ENCODE peak calls at places on chromosomes 13 and 19, in nine cellular contexts. B is CD4-positive, alpha-beta T cell; A is B cell; W is lower lobe of right lung; Q is mesothelial cell of epicardium; C is pancreas; G is fibroblast of the aortic adventitia; D is H9; U is H1. I is an unnamed sample.

GRCh38 chr19:42563352-42564210 is 31.1 kb downstream of the CEACAM8 start:
- DNase-seq in B (peak), A (peak), W (no peak), Q (no peak), C (no peak), G (peak), D (peak), U (no peak), I (peak)

GRCh38 chr19:15048885-15049541 is at the start of gene CASP14:
- DNase-seq in B (no peak), A (no peak), W (no peak), Q (no peak), C (no peak), G (no peak), D (no peak), U (no peak), I (no peak)

GRCh38 chr19:10651821-10652220 is 2.3 kb upstream of the ILF3 start:
- DNase-seq in B (no peak), A (no peak), W (no peak), Q (no peak), C (no peak), G (no peak), D (no peak), U (no peak), I (no peak)

GRCh38 chr19:49889687-49890348 is 6.9 kb downstream of the IL4I1 start:
- DNase-seq in B (peak), A (peak), W (peak), Q (peak), C (peak), G (peak), D (peak), U (peak), I (peak)

GRCh38 chr13:45936621-45937020 is 85.1 kb upstream of the SIAH3 start:
- DNase-seq in B (no peak), A (no peak), W (no peak), Q (no peak), C (no peak), G (no peak), D (no peak), U (no peak), I (no peak)

GRCh38 chr19:56091066-56091490 is 30.0 kb downstream of the ZNF787 start:
- DNase-seq in B (no peak), A (no peak), W (no peak), Q (no peak), C (no peak), G (peak), D (no peak), U (no peak), I (no peak)

GRCh38 chr19:41297628-41298326 is 12.2 kb upstream of the CCDC97 start:
- DNase-seq in B (no peak), A (peak), W (no peak), Q (no peak), C (no peak), G (no peak), D (no peak), U (no peak), I (no peak)

GRCh38 chr13:101416181-101417042 is at the start of gene NALCN:
- DNase-seq in B (no peak), A (no peak), W (peak), Q (peak), C (peak), G (peak), D (peak), U (peak), I (peak)

GRCh38 chr13:66996503-66996902 is 233.6 kb downstream of the PCDH9 start:
- DNase-seq in B (no peak), A (no peak), W (no peak), Q (no peak), C (no peak), G (no peak), D (no peak), U (no peak), I (no peak)

GRCh38 chr19:41323430-41324125 is 13.6 kb downstream of the CCDC97 start:
- DNase-seq in B (no peak), A (no peak), W (no peak), Q (no peak), C (no peak), G (peak), D (peak), U (no peak), I (no peak)

GRCh38 chr13:99657848-99658265 is 156.6 kb downstream of the TM9SF2 start:
- DNase-seq in B (peak), A (peak), W (peak), Q (no peak), C (no peak), G (peak), D (peak), U (peak), I (peak)

GRCh38 chr19:14840206-14840605 is 5.2 kb upstream of the OR7A5 start:
- DNase-seq in B (no peak), A (no peak), W (no peak), Q (no peak), C (no peak), G (no peak), D (no peak), U (no peak), I (no peak)

GRCh38 chr19:46860846-46861690 is at the start of gene ARHGAP35:
- DNase-seq in B (peak), A (peak), W (peak), Q (peak), C (peak), G (no peak), D (peak), U (peak), I (peak)

GRCh38 chr19:9782282-9782681 is 13.7 kb upstream of the ZNF846 start:
- DNase-seq in B (no peak), A (no peak), W (no peak), Q (no peak), C (no peak), G (no peak), D (no peak), U (no peak), I (no peak)

GRCh38 chr13:51324714-51325440 is 14.6 kb upstream of the SERPINE3 start:
- DNase-seq in B (no peak), A (no peak), W (no peak), Q (no peak), C (no peak), G (no peak), D (peak), U (no peak), I (no peak)

GRCh38 chr13:103803349-103803748 is 737.1 kb upstream of the SLC10A2 start:
- DNase-seq in B (no peak), A (no peak), W (no peak), Q (no peak), C (no peak), G (no peak), D (no peak), U (no peak), I (no peak)

GRCh38 chr19:6133231-6133630 is 2.2 kb upstream of the ACSBG2 start:
- DNase-seq in B (no peak), A (no peak), W (no peak), Q (no peak), C (no peak), G (no peak), D (no peak), U (no peak), I (no peak)

GRCh38 chr13:26895081-26895807 is 134.7 kb upstream of the GPR12 start:
- DNase-seq in B (no peak), A (no peak), W (no peak), Q (no peak), C (no peak), G (no peak), D (peak), U (peak), I (no peak)

GRCh38 chr13:81058211-81058915 is 717.4 kb upstream of the SPRY2 start:
- DNase-seq in B (no peak), A (no peak), W (no peak), Q (no peak), C (no peak), G (no peak), D (no peak), U (no peak), I (no peak)

GRCh38 chr13:70795484-70795883 is 687.2 kb upstream of the KLHL1 start:
- DNase-seq in B (no peak), A (no peak), W (no peak), Q (no peak), C (no peak), G (no peak), D (no peak), U (no peak), I (no peak)

GRCh38 chr13:110067355-110068175 is 239.4 kb downstream of the COL4A1 start:
- DNase-seq in B (no peak), A (no peak), W (no peak), Q (no peak), C (no peak), G (peak), D (no peak), U (no peak), I (no peak)

GRCh38 chr19:45713141-45713540 is 17.6 kb downstream of the FBXO46 start:
- DNase-seq in B (no peak), A (no peak), W (no peak), Q (no peak), C (no peak), G (no peak), D (no peak), U (no peak), I (no peak)

GRCh38 chr13:88068975-88069374 is 397.8 kb downstream of the SLITRK5 start:
- DNase-seq in B (no peak), A (no peak), W (no peak), Q (no peak), C (no peak), G (no peak), D (peak), U (peak), I (no peak)

GRCh38 chr19:1177322-1178114 is 3.5 kb upstream of the SBNO2 start:
- DNase-seq in B (no peak), A (no peak), W (no peak), Q (no peak), C (no peak), G (peak), D (no peak), U (no peak), I (no peak)
- TF ChIP-seq CTCF in B (no peak), A (no peak), W (no peak), Q (no peak), C (no peak), G (peak), D (no peak), U (peak), I (no peak)

GRCh38 chr19:35194022-35194984 is 34.2 kb downstream of the FAM187B start:
- DNase-seq in B (no peak), A (no peak), W (no peak), Q (no peak), C (no peak), G (no peak), D (no peak), U (no peak), I (no peak)
- TF ChIP-seq CTCF in B (peak), A (no peak), W (peak), Q (no peak), C (no peak), G (no peak), D (no peak), U (no peak), I (no peak)

DNA sequence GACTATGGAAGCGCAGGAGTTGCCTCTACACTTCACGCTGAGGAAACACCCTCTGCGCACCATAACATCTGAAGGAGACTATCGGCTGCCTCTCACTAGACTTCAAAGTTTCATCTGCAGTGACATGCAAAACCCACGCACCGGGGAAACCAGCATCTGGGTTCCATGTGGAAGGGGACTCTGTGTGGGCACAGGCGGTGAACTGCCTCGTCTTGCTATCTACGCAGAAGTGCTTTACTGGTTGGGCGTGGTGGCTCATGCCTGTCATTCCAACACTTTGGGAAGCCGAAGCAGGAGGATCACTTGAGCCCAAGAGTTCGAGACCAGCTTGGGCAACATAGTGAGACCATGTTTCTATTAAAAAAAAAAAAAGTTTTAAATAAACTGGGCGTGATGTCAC is 116.4 kb downstream of the STK24 start:
- DNase-seq in B (no peak), A (no peak), W (no peak), Q (no peak), C (no peak), G (no peak), D (no peak), U (no peak), I (no peak)
- TF ChIP-seq CTCF in B (no peak), A (no peak), W (no peak), Q (no peak), C (no peak), G (no peak), D (no peak), U (no peak), I (no peak)

GRCh38 chr19:3950871-3951861 is 18.3 kb downstream of the NMRK2 start:
- DNase-seq in B (no peak), A (no peak), W (no peak), Q (no peak), C (no peak), G (no peak), D (no peak), U (no peak), I (no peak)
- TF ChIP-seq CTCF in B (no peak), A (no peak), W (no peak), Q (no peak), C (no peak), G (no peak), D (no peak), U (no peak), I (no peak)

DNA sequence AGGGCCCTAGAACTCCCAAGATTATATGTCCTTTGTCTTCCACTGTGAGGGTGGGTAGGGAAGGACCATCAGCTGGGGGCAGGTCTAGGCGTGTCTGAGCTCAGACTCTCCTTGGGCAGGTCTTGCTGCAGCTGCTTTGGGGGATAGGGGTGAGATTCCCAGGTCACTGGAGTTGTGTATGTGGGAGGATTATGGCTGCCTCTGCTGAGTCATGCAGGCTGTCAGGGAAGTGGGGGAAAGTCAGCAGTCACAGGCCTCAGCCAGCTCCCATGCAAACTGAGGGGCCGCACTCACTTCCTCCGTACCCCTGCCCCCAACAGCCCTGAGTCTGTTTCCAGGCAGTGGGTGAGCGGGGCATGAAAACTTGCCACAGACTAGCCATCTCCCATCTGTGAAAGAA is 600.8 kb downstream of the DIAPH3 start:
- DNase-seq in B (no peak), A (no peak), W (no peak), Q (no peak), C (no peak), G (no peak), D (no peak), U (no peak), I (no peak)
- TF ChIP-seq CTCF in B (no peak), A (no peak), W (no peak), Q (no peak), C (no peak), G (no peak), D (no peak), U (no peak), I (no peak)

GRCh38 chr19:19752760-19753403 is 20.0 kb upstream of the ZNF14 start:
- DNase-seq in B (no peak), A (no peak), W (no peak), Q (no peak), C (no peak), G (no peak), D (no peak), U (no peak), I (no peak)

DNA sequence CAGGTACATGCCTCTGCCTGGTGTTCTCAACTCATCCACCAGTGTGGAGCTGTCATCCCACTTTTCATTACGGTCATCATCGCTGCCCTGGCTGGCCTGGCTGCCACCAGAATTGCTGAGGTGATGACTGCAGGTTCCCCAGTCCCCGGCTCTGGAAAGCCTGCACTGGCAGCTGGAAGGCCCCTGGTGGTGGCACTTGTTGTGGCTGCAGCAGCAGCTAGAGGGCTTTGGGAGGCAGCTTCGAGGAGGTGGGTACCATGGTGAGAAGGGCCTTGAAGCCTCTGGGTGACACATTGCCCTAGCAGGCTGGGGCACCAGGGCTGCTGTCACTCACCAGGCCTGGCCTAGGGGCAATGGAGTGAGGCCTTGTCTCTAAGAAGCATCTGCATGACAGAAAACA is 25.3 kb upstream of the ZNF14 start:
- DNase-seq in B (no peak), A (no peak), W (no peak), Q (no peak), C (no peak), G (no peak), D (peak), U (no peak), I (no peak)
- TF ChIP-seq CTCF in B (no peak), A (no peak), W (no peak), Q (no peak), C (no peak), G (no peak), D (peak), U (no peak), I (no peak)

GRCh38 chr19:52566588-52566987 is 3.5 kb upstream of the ZNF701 start:
- DNase-seq in B (no peak), A (no peak), W (no peak), Q (no peak), C (no peak), G (peak), D (no peak), U (no peak), I (no peak)

GRCh38 chr19:52566121-52566520 is 4.0 kb upstream of the ZNF701 start:
- DNase-seq in B (no peak), A (no peak), W (no peak), Q (no peak), C (no peak), G (no peak), D (no peak), U (no peak), I (no peak)

GRCh38 chr19:52567921-52568320 is 2.2 kb upstream of the ZNF701 start:
- DNase-seq in B (no peak), A (no peak), W (no peak), Q (no peak), C (no peak), G (no peak), D (no peak), U (no peak), I (no peak)

DNA sequence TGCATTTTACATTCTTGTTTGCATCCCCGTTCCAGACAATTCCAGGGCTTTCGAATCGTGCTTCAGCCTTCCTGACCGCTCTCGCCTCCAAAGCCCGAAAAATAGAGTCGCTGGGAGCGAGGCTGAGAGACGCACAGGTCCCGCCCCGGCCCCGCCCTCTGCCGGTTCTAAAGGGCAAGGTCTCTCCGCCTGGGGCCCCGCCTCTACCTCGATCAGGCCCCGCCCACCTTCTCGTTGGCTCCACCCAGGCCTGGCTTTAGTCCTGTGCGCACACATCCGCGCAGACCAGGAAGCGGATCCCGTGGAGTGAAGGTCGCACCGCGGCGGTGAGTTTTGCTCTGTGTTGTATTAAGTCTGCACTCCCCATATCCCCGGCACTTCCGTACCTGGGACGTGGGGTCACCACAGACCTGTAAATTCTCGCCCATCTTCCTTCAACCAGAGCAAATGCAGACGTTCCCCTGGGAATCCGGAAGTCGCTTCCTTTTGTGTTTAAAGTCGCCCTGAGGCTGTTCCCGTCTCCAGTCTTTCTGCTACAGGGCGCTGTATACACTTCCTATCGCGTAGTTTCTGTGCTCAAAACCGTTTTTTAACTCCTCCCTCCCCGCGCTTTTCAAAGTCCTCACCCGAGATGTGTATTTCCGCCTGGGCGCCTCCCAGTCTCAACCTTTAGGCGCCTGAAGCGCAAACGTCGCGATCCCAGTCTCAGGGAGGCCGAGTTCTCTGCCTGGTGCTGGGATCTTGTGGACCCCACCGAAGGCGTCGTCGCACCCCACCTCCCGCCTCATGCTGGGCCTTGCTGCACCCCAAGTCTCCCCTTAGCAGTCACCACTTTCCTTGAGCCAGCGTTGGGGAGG is at the start of gene ZNF701:
- DNase-seq in B (peak), A (peak), W (peak), Q (peak), C (peak), G (peak), D (peak), U (peak), I (peak)
- TF ChIP-seq CTCF in B (peak), A (peak), W (peak), Q (peak), C (peak), G (peak), D (peak), U (no peak), I (peak)

DNA sequence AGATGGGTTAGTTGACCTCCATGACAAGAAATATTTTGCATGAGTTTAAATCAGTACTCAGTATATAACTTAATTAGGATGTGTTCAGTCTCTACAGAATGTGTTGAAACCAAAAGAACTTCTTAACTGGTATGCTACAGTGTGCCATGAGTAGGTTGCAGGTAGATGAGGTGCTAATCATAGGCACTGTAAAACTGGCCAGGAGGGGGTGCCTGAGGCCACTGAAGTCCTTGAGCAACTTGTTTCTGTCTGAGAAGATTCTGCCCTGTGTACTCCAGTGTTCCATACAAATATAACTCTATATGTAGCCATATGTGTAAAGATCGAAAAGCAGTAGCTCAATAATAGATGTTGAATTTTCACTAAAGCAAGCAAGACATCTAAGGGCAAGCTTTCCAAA is 549.2 kb upstream of the KLF12 start:
- DNase-seq in B (no peak), A (no peak), W (no peak), Q (no peak), C (no peak), G (peak), D (no peak), U (no peak), I (no peak)
- TF ChIP-seq CTCF in B (no peak), A (no peak), W (no peak), Q (no peak), C (no peak), G (peak), D (peak), U (no peak), I (no peak)

GRCh38 chr13:33251131-33251629 is 34.4 kb downstream of the STARD13 start:
- DNase-seq in B (no peak), A (peak), W (no peak), Q (no peak), C (no peak), G (peak), D (no peak), U (no peak), I (no peak)

GRCh38 chr13:33252103-33252502 is 33.5 kb downstream of the STARD13 start:
- DNase-seq in B (no peak), A (no peak), W (no peak), Q (no peak), C (no peak), G (no peak), D (no peak), U (no peak), I (no peak)

GRCh38 chr13:33249894-33250293 is 35.7 kb downstream of the STARD13 start:
- DNase-seq in B (no peak), A (no peak), W (no peak), Q (no peak), C (no peak), G (no peak), D (no peak), U (no peak), I (no peak)

GRCh38 chr13:33249066-33249465 is 36.5 kb downstream of the STARD13 start:
- DNase-seq in B (no peak), A (no peak), W (no peak), Q (no peak), C (no peak), G (peak), D (no peak), U (no peak), I (no peak)

GRCh38 chr13:33250594-33250993 is 35.0 kb downstream of the STARD13 start:
- DNase-seq in B (no peak), A (no peak), W (no peak), Q (no peak), C (no peak), G (peak), D (no peak), U (no peak), I (no peak)
- TF ChIP-seq CTCF in B (no peak), A (no peak), W (no peak), Q (no peak), C (no peak), G (no peak), D (no peak), U (no peak), I (no peak)

GRCh38 chr13:92173254-92173653 is 774.8 kb downstream of the GPC5 start:
- DNase-seq in B (no peak), A (no peak), W (no peak), Q (no peak), C (no peak), G (no peak), D (no peak), U (no peak), I (no peak)

GRCh38 chr13:92172191-92172590 is 773.8 kb downstream of the GPC5 start:
- DNase-seq in B (no peak), A (no peak), W (no peak), Q (no peak), C (no peak), G (no peak), D (no peak), U (no peak), I (no peak)

GRCh38 chr13:92175330-92175729 is 776.9 kb downstream of the GPC5 start:
- DNase-seq in B (no peak), A (peak), W (no peak), Q (peak), C (no peak), G (peak), D (peak), U (no peak), I (peak)
- TF ChIP-seq CTCF in B (no peak), A (no peak), W (peak), Q (peak), C (no peak), G (peak), D (peak), U (no peak), I (peak)

I was measured in neural crest cell.